ENCODE peak calls at places on chromosomes 3 and 15, in eight cellular contexts. A, J, R, M, X, T, S and Y are unnamed samples.

GRCh38 chr3:52051444-52051843 is 4.9 kb downstream of the DUSP7 start:
- DNase-seq in M (no peak), A (no peak), J (no peak), R (no peak), T (no peak), S (no peak), X (no peak), Y (no peak)

GRCh38 chr15:32041294-32041693 is 11.0 kb downstream of the CHRNA7 start:
- DNase-seq in S (no peak), X (no peak), J (no peak), A (no peak), T (no peak), M (no peak), R (no peak), Y (no peak)

GRCh38 chr3:172103724-172104123 is 64.3 kb downstream of the FNDC3B start:
- DNase-seq in X (peak), A (no peak), R (no peak), T (no peak), S (no peak), J (no peak), M (no peak), Y (no peak)

GRCh38 chr15:29216955-29217354 is 52.7 kb downstream of the NSMCE3 start:
- DNase-seq in R (no peak), J (no peak), M (no peak), X (no peak), A (no peak), T (no peak), S (no peak), Y (no peak)

GRCh38 chr3:150761831-150762661 is 923 bp downstream of the SIAH2 start:
- DNase-seq in A (peak), M (peak), S (peak), R (no peak), J (peak), T (peak), X (peak), Y (peak)

GRCh38 chr3:72664171-72664570 is 184.1 kb downstream of the SHQ1 start:
- DNase-seq in R (no peak), S (no peak), J (no peak), X (no peak), A (no peak), M (no peak), T (no peak), Y (no peak)

GRCh38 chr15:52488830-52489229 is 39.9 kb downstream of the MYO5A start:
- DNase-seq in R (no peak), A (no peak), X (no peak), S (no peak), J (no peak), M (no peak), T (no peak), Y (no peak)

GRCh38 chr3:30915782-30916181 is 21.3 kb upstream of the GADL1 start:
- DNase-seq in A (no peak), M (no peak), T (no peak), J (no peak), R (no peak), X (no peak), S (no peak), Y (no peak)

GRCh38 chr15:63022663-63023062 is 19.9 kb upstream of the TPM1 start:
- DNase-seq in T (no peak), J (no peak), A (no peak), R (no peak), X (peak), M (no peak), S (no peak), Y (no peak)

GRCh38 chr3:107543666-107544065 is 20.9 kb downstream of the BBX start:
- DNase-seq in M (no peak), R (no peak), T (no peak), X (peak), S (no peak), A (peak), J (peak), Y (no peak)

GRCh38 chr15:81303241-81304225 is 20.4 kb downstream of the STARD5 start:
- DNase-seq in M (no peak), A (peak), R (peak), S (peak), J (no peak), X (no peak), T (no peak), Y (peak)

GRCh38 chr3:40523781-40524180 is 979 bp upstream of the ZNF621 start:
- DNase-seq in X (no peak), M (no peak), R (no peak), S (no peak), A (no peak), T (no peak), J (no peak), Y (peak)

GRCh38 chr15:89822611-89822950 is 7.9 kb upstream of the ANPEP start:
- DNase-seq in S (no peak), A (no peak), J (no peak), R (no peak), X (no peak), T (no peak), M (no peak), Y (no peak)